ENCODE peak calls at places on chromosome 13, in four cellular contexts. Z, W, Y and J are unnamed samples.

GRCh38 chr13:32878172-32878571 is 138.1 kb upstream of the KL start:
- DNase-seq in Z (no peak), W (no peak), Y (peak), J (no peak)

GRCh38 chr13:94646904-94647303 is 45.2 kb downstream of the GPR180 start:
- DNase-seq in Z (no peak), W (no peak), Y (no peak), J (no peak)

GRCh38 chr13:21528616-21529015 is 69.5 kb upstream of the ZDHHC20 start:
- DNase-seq in Z (no peak), W (no peak), Y (peak), J (no peak)

GRCh38 chr13:45305079-45305478 is 35.9 kb downstream of the TPT1 start:
- DNase-seq in Z (no peak), W (no peak), Y (no peak), J (no peak)

GRCh38 chr13:79541426-79542049 is 60.6 kb downstream of the NDFIP2 start:
- DNase-seq in Z (no peak), W (peak), Y (peak), J (peak)

GRCh38 chr13:32426981-32427851 is 714 bp downstream of the N4BP2L1 start:
- DNase-seq in Z (peak), W (peak), Y (peak), J (peak)

GRCh38 chr13:45705936-45706335 is 3.8 kb downstream of the CBY2 start:
- DNase-seq in Z (no peak), W (peak), Y (no peak), J (peak)

GRCh38 chr13:46392967-46393366 is 5.9 kb upstream of the RUBCNL start:
- DNase-seq in Z (no peak), W (no peak), Y (peak), J (no peak)

GRCh38 chr13:75847588-75847987 is 211.5 kb downstream of the LMO7 start:
- DNase-seq in Z (no peak), W (no peak), Y (no peak), J (no peak)